ENCODE peak calls at places on chromosome 5, in seven cellular contexts. C is stimulated activated CD4-positive, alpha-beta T cell treated with anti-CD3 and anti-CD28 coated beads, Interleukin-1b, Interleukin-23, amount 100 ng/mL, for 1 hour; K is pons; Y is central memory CD8-positive, alpha-beta T cell; B is dermis blood vessel endothelial cell; J is anterior cingulate cortex; F is RWPE1. V is an unnamed sample.
A peak's percentile ranks its signal among the peaks of the same experiment; 100 is the strongest.

GRCh38 chr5:175823731-175824525 is 47.5 kb upstream of the CPLX2 start:
- DNase-seq in C (no peak), K (no peak), Y (no peak), B (no peak), J (no peak), F (no peak), V (no peak)

GRCh38 chr5:1659100-1660036 is 135.6 kb upstream of the LPCAT1 start:
- DNase-seq in C (no peak), K (no peak), Y (no peak), B (no peak), J (no peak), F (no peak), V (no peak)

GRCh38 chr5:103546858-103547257 is 15.7 kb downstream of the NUDT12 start:
- DNase-seq in C (no peak), K (no peak), Y (no peak), B (no peak), J (no peak), F (no peak), V (no peak)

GRCh38 chr5:1140188-1140817 is 28.4 kb upstream of the SLC12A7 start:
- DNase-seq in C (peak; percentile 63), K (peak; percentile 20), Y (peak; percentile 56), B (peak; percentile 79), J (peak; percentile 24), F (peak; percentile 51), V (peak; percentile 11)

GRCh38 chr5:23084815-23085214 is 231.7 kb upstream of the CDH12 start:
- DNase-seq in C (no peak), K (no peak), Y (no peak), B (no peak), J (no peak), F (no peak), V (no peak)

GRCh38 chr5:93890657-93891056 is 149.3 kb upstream of the POU5F2 start:
- DNase-seq in C (no peak), K (no peak), Y (no peak), B (no peak), J (no peak), F (no peak), V (no peak)

GRCh38 chr5:126492939-126493338 is 69.7 kb downstream of the GRAMD2B start:
- DNase-seq in C (no peak), K (no peak), Y (no peak), B (peak; percentile 16), J (no peak), F (no peak), V (no peak)

GRCh38 chr5:90293931-90294330 is 115.6 kb downstream of the CETN3 start:
- DNase-seq in C (no peak), K (no peak), Y (no peak), B (no peak), J (no peak), F (no peak), V (no peak)

GRCh38 chr5:174010365-174010764 is 21.4 kb downstream of the C5orf47 start:
- DNase-seq in C (no peak), K (no peak), Y (no peak), B (no peak), J (no peak), F (no peak), V (no peak)

GRCh38 chr5:149731617-149732400 is 1.7 kb downstream of the PPARGC1B start:
- DNase-seq in C (no peak), K (peak; percentile 64), Y (peak; percentile 28), B (peak; percentile 69), J (peak; percentile 38), F (peak; percentile 92), V (peak; percentile 43)

GRCh38 chr5:29382735-29383280 is 1810.7 kb upstream of the CDH6 start:
- DNase-seq in C (no peak), K (no peak), Y (no peak), B (no peak), J (no peak), F (no peak), V (no peak)

GRCh38 chr5:54249210-54250028 is 61.0 kb downstream of the ARL15 start:
- DNase-seq in C (no peak), K (peak; percentile 12), Y (no peak), B (no peak), J (no peak), F (peak; percentile 13), V (no peak)

GRCh38 chr5:107618233-107618632 is 52.5 kb downstream of the EFNA5 start:
- DNase-seq in C (no peak), K (no peak), Y (no peak), B (peak; percentile 39), J (no peak), F (peak; percentile 33), V (no peak)

GRCh38 chr5:145551714-145552113 is 283.4 kb downstream of the PRELID2 start:
- DNase-seq in C (no peak), K (no peak), Y (no peak), B (no peak), J (no peak), F (no peak), V (no peak)

GRCh38 chr5:45281081-45281480 is 415.1 kb downstream of the HCN1 start:
- DNase-seq in C (no peak), K (no peak), Y (no peak), B (no peak), J (no peak), F (no peak), V (no peak)

GRCh38 chr5:1892685-1893445 is 10.1 kb upstream of the IRX4 start:
- DNase-seq in C (no peak), K (no peak), Y (no peak), B (no peak), J (no peak), F (no peak), V (no peak)

GRCh38 chr5:173765030-173765644 is 123.0 kb upstream of the CPEB4 start:
- DNase-seq in C (no peak), K (no peak), Y (no peak), B (peak; percentile 10), J (no peak), F (no peak), V (no peak)

GRCh38 chr5:97243352-97243751 is 60.3 kb upstream of the RIOK2 start:
- DNase-seq in C (no peak), K (peak; percentile 54), Y (no peak), B (no peak), J (no peak), F (no peak), V (no peak)

GRCh38 chr5:120808135-120808534 is 344.0 kb downstream of the PRR16 start:
- DNase-seq in C (no peak), K (no peak), Y (no peak), B (no peak), J (no peak), F (no peak), V (no peak)

GRCh38 chr5:57937025-57937424 is 454.4 kb upstream of the ACTBL2 start:
- DNase-seq in C (no peak), K (no peak), Y (no peak), B (no peak), J (no peak), F (no peak), V (no peak)

GRCh38 chr5:92378961-92379611 is 996.0 kb upstream of the ARRDC3 start:
- DNase-seq in C (no peak), K (no peak), Y (no peak), B (peak; percentile 49), J (no peak), F (no peak), V (no peak)

GRCh38 chr5:169197343-169197742 is 103.6 kb downstream of the SLIT3 start:
- DNase-seq in C (no peak), K (peak; percentile 56), Y (no peak), B (no peak), J (no peak), F (peak; percentile 63), V (no peak)

GRCh38 chr5:61298580-61298979 is 33.5 kb upstream of the ZSWIM6 start:
- DNase-seq in C (no peak), K (no peak), Y (no peak), B (peak; percentile 82), J (no peak), F (no peak), V (no peak)

GRCh38 chr5:173888473-173889135 is 455 bp downstream of the CPEB4 start:
- DNase-seq in C (no peak), K (no peak), Y (no peak), B (peak; percentile 48), J (no peak), F (no peak), V (no peak)

GRCh38 chr5:136212252-136212721 is 19.3 kb upstream of the SMIM32 start:
- DNase-seq in C (no peak), K (peak; percentile 58), Y (peak; percentile 29), B (peak; percentile 76), J (no peak), F (peak; percentile 68), V (peak; percentile 8)

GRCh38 chr5:37838933-37839341 is 904 bp downstream of the GDNF start:
- DNase-seq in C (no peak), K (no peak), Y (no peak), B (no peak), J (no peak), F (no peak), V (no peak)

GRCh38 chr5:43775000-43775399 is 172.0 kb downstream of the NNT start:
- DNase-seq in C (no peak), K (no peak), Y (no peak), B (no peak), J (no peak), F (no peak), V (no peak)

GRCh38 chr5:166367391-166367790 is 1924.1 kb upstream of the WWC1 start:
- DNase-seq in C (no peak), K (no peak), Y (no peak), B (no peak), J (no peak), F (no peak), V (no peak)

GRCh38 chr5:58358436-58358835 is 101.5 kb downstream of the PLK2 start:
- DNase-seq in C (no peak), K (no peak), Y (no peak), B (no peak), J (no peak), F (no peak), V (no peak)

GRCh38 chr5:139185589-139185988 is 12.6 kb downstream of the SIL1 start:
- DNase-seq in C (no peak), K (no peak), Y (no peak), B (no peak), J (no peak), F (no peak), V (no peak)

GRCh38 chr5:9832921-9833320 is 202.8 kb upstream of the TAS2R1 start:
- DNase-seq in C (no peak), K (no peak), Y (no peak), B (no peak), J (no peak), F (no peak), V (no peak)

GRCh38 chr5:56669534-56670483 is 145.5 kb upstream of the MAP3K1 start:
- DNase-seq in C (no peak), K (peak; percentile 83), Y (no peak), B (no peak), J (no peak), F (no peak), V (no peak)

GRCh38 chr5:133981714-133982113 is 13.3 kb upstream of the C5orf15 start:
- DNase-seq in C (no peak), K (no peak), Y (no peak), B (no peak), J (no peak), F (no peak), V (no peak)

GRCh38 chr5:129358069-129358468 is 102.0 kb upstream of the ADAMTS19 start:
- DNase-seq in C (no peak), K (no peak), Y (no peak), B (no peak), J (no peak), F (no peak), V (no peak)

GRCh38 chr5:55877655-55878054 is 26.5 kb downstream of the IL31RA start:
- DNase-seq in C (no peak), K (no peak), Y (no peak), B (no peak), J (no peak), F (no peak), V (no peak)

GRCh38 chr5:142246263-142246662 is 78.6 kb downstream of the SPRY4 start:
- DNase-seq in C (no peak), K (peak; percentile 1), Y (no peak), B (peak; percentile 73), J (no peak), F (peak; percentile 86), V (no peak)

GRCh38 chr5:151047814-151048425 is 27.5 kb downstream of the GPX3 start:
- DNase-seq in C (no peak), K (no peak), Y (no peak), B (peak; percentile 54), J (no peak), F (no peak), V (no peak)

GRCh38 chr5:94240616-94241287 is 377.7 kb downstream of the KIAA0825 start:
- DNase-seq in C (no peak), K (no peak), Y (no peak), B (no peak), J (no peak), F (no peak), V (no peak)

V was measured in C1 segment of cervical spinal cord.